ENCODE peak calls at places on chromosomes 1 and 21, in ten cellular contexts. M is NCI-H510A treated with DMSO at 0.1 percent for 48 hours, E is HL-60, I is LoVo, W is retina, A is brain microvascular endothelial cell, R is activated T-cell treated with anti-CD3 and anti-CD28 coated beads for 24 hours, D is smooth muscle cell of the brain vasculature, C is BJ, U is NCI-H2081. L is an unnamed sample.

GRCh38 chr21:32392299-32392879 is 423 bp downstream of the URB1 start:
- DNase-seq in D (no peak), M (no peak), E (no peak), I (no peak), C (no peak), W (no peak), U (no peak), A (no peak), R (no peak), L (no peak)

GRCh38 chr1:48246727-48247126 is 24.2 kb downstream of the SLC5A9 start:
- DNase-seq in A (no peak), C (no peak), M (no peak), R (no peak), D (no peak), E (no peak), U (peak; percentile 8), W (no peak), I (no peak), L (no peak)

GRCh38 chr1:34924759-34925555 is 4.5 kb downstream of the DLGAP3 start:
- DNase-seq in I (peak; percentile 72), W (peak; percentile 67), D (peak; percentile 28), C (no peak), E (no peak), A (peak; percentile 55), M (no peak), R (peak; percentile 28), U (no peak), L (no peak)

GRCh38 chr1:51210055-51210454 is 26.0 kb upstream of the RNF11 start:
- DNase-seq in R (no peak), U (no peak), E (no peak), W (no peak), M (no peak), A (no peak), I (no peak), C (no peak), D (no peak), L (no peak)

GRCh38 chr1:111565957-111566356 is 53.6 kb upstream of the RAP1A start:
- DNase-seq in M (no peak), E (no peak), I (no peak), C (no peak), D (no peak), W (no peak), U (no peak), R (no peak), A (no peak), L (no peak)

GRCh38 chr1:202086579-202087350 is 36.0 kb upstream of the GPR37L1 start:
- DNase-seq in M (peak; percentile 68), A (no peak), R (no peak), W (no peak), D (no peak), U (no peak), E (no peak), I (peak; percentile 60), C (no peak), L (no peak)

GRCh38 chr1:234608026-234608719 is 1.8 kb downstream of the IRF2BP2 start:
- DNase-seq in C (peak; percentile 68), W (peak; percentile 87), M (peak; percentile 82), I (peak; percentile 86), U (peak; percentile 59), E (peak; percentile 78), R (peak; percentile 71), A (peak; percentile 94), D (no peak), L (peak; percentile 93)

GRCh38 chr1:53470155-53470554 is 11.0 kb downstream of the DMRTB1 start:
- DNase-seq in M (peak; percentile 44), E (no peak), C (no peak), A (peak; percentile 69), W (peak; percentile 91), R (no peak), D (peak; percentile 57), I (no peak), U (no peak), L (peak; percentile 90)

GRCh38 chr21:33064623-33064996 is 5.3 kb upstream of the OLIG1 start:
- DNase-seq in U (no peak), C (no peak), I (no peak), R (no peak), A (no peak), E (no peak), D (no peak), M (no peak), W (peak; percentile 34), L (no peak)

GRCh38 chr1:24364975-24365678 is 46.0 kb downstream of the GRHL3 start:
- DNase-seq in A (peak; percentile 86), E (peak; percentile 65), M (no peak), D (no peak), U (no peak), W (no peak), R (peak; percentile 26), C (peak; percentile 61), I (peak; percentile 92), L (no peak)

GRCh38 chr21:26966978-26967913 is at the start of gene ADAMTS5:
- DNase-seq in C (no peak), U (no peak), I (no peak), A (peak; percentile 58), R (no peak), D (no peak), M (no peak), W (peak; percentile 79), E (peak; percentile 83), L (peak; percentile 91)

GRCh38 chr1:225577243-225577642 is 75.7 kb downstream of the ENAH start:
- DNase-seq in W (no peak), I (no peak), R (no peak), A (no peak), D (no peak), M (no peak), U (no peak), C (no peak), E (no peak), L (no peak)

GRCh38 chr1:8317647-8318360 is at the start of gene SLC45A1:
- DNase-seq in A (peak; percentile 48), U (peak; percentile 70), M (peak; percentile 96), D (no peak), I (peak; percentile 35), W (peak; percentile 90), C (no peak), R (peak; percentile 71), E (peak; percentile 24), L (peak; percentile 95)

GRCh38 chr1:81706650-81707435 is 93.9 kb upstream of the ADGRL2 start:
- DNase-seq in D (no peak), I (no peak), U (no peak), C (no peak), E (no peak), W (no peak), M (no peak), A (peak; percentile 21), R (no peak), L (no peak)

GRCh38 chr1:1623631-1624442 is 8.1 kb upstream of the MMP23B start:
- DNase-seq in I (no peak), D (no peak), W (no peak), U (no peak), A (no peak), M (no peak), C (no peak), E (no peak), R (no peak), L (no peak)

GRCh38 chr1:9399510-9400424 is 107.1 kb downstream of the SPSB1 start:
- DNase-seq in W (peak; percentile 63), D (peak; percentile 75), A (no peak), U (peak; percentile 63), E (no peak), C (no peak), M (peak; percentile 99), I (no peak), R (no peak), L (no peak)

GRCh38 chr1:228867093-228867950 is 132.0 kb downstream of the RHOU start:
- DNase-seq in A (peak; percentile 37), E (no peak), M (peak; percentile 32), R (no peak), W (peak; percentile 58), C (no peak), U (peak; percentile 32), I (peak; percentile 14), D (no peak), L (no peak)

GRCh38 chr1:78333426-78334012 is 157.3 kb upstream of the PTGFR start:
- DNase-seq in D (no peak), I (peak; percentile 46), W (no peak), M (no peak), E (peak; percentile 7), R (no peak), U (peak; percentile 0), A (peak; percentile 50), C (no peak), L (no peak)

GRCh38 chr1:15255582-15256149 is 8.6 kb downstream of the FHAD1 start:
- DNase-seq in W (no peak), A (no peak), I (no peak), R (no peak), C (no peak), M (no peak), E (no peak), D (no peak), U (no peak), L (no peak)

GRCh38 chr1:44328767-44329416 is 26.2 kb downstream of the ERI3 start:
- DNase-seq in R (no peak), E (no peak), C (no peak), M (no peak), A (no peak), I (no peak), U (no peak), D (no peak), W (no peak), L (no peak)

GRCh38 chr1:89965203-89965900 is 29.6 kb upstream of the ZNF326 start:
- DNase-seq in I (no peak), E (no peak), W (no peak), C (no peak), R (no peak), D (no peak), M (no peak), U (peak; percentile 28), A (no peak), L (no peak)

GRCh38 chr1:66446261-66447001 is 87.5 kb upstream of the SGIP1 start:
- DNase-seq in W (peak; percentile 87), D (peak; percentile 52), R (peak; percentile 32), U (peak; percentile 64), A (peak; percentile 61), M (peak; percentile 89), I (peak; percentile 75), C (no peak), E (peak; percentile 47), L (peak; percentile 26)

GRCh38 chr1:39575191-39576015 is 1.2 kb downstream of the PABPC4 start:
- DNase-seq in A (peak; percentile 66), M (peak; percentile 97), R (peak; percentile 23), E (no peak), D (no peak), U (peak; percentile 23), I (peak; percentile 19), W (peak; percentile 54), C (no peak), L (peak; percentile 48)

GRCh38 chr1:172719066-172719627 is 60.2 kb downstream of the FASLG start:
- DNase-seq in C (no peak), U (no peak), D (no peak), W (no peak), E (no peak), I (no peak), M (no peak), R (no peak), A (no peak), L (no peak)

GRCh38 chr1:119784127-119784781 is 15.5 kb upstream of the HMGCS2 start:
- DNase-seq in E (peak; percentile 74), R (no peak), D (no peak), M (no peak), W (no peak), C (no peak), A (no peak), I (no peak), U (no peak), L (peak; percentile 69)

GRCh38 chr1:84689514-84690396 is 506 bp downstream of the SSX2IP start:
- DNase-seq in R (peak; percentile 34), C (no peak), A (peak; percentile 43), E (no peak), M (peak; percentile 93), I (peak; percentile 51), D (no peak), W (peak; percentile 77), U (no peak), L (peak; percentile 91)

GRCh38 chr1:235972316-235973090 is 92.4 kb downstream of the NID1 start:
- DNase-seq in R (no peak), W (no peak), E (no peak), M (no peak), I (no peak), C (peak; percentile 74), U (no peak), D (no peak), A (peak; percentile 83), L (no peak)

GRCh38 chr1:217274416-217274815 is 356.5 kb downstream of the GPATCH2 start:
- DNase-seq in M (no peak), I (no peak), D (no peak), W (no peak), E (no peak), R (no peak), U (no peak), A (peak; percentile 9), C (no peak), L (no peak)